ENCODE peak calls at places on chromosomes 3 and 15, in four cellular contexts. T is adrenal gland, Z is fibroblast of lung, B is foreskin keratinocyte. X is an unnamed sample.
A peak's percentile ranks its signal among the peaks of the same experiment; 100 is the strongest.

GRCh38 chr3:156293566-156293965 is 173.2 kb downstream of the KCNAB1 start:
- DNase-seq in T (no peak), Z (no peak), B (no peak), X (no peak)

GRCh38 chr3:179921500-179921899 is 115.2 kb downstream of the PEX5L start:
- DNase-seq in T (no peak), Z (no peak), B (no peak), X (no peak)

GRCh38 chr3:11047500-11047899 is 55.0 kb downstream of the SLC6A1 start:
- DNase-seq in T (no peak), Z (no peak), B (no peak), X (no peak)

GRCh38 chr3:158127250-158128219 is 17.6 kb downstream of the RSRC1 start:
- DNase-seq in T (no peak), Z (peak; percentile 19), B (peak; percentile 64), X (no peak)

GRCh38 chr3:123584284-123584987 is 417 bp downstream of the HACD2 start:
- DNase-seq in T (peak; percentile 63), Z (no peak), B (no peak), X (no peak)

GRCh38 chr3:126982125-126982521 is 792 bp upstream of the PLXNA1 start:
- DNase-seq in T (peak; percentile 24), Z (no peak), B (peak; percentile 54), X (no peak)

GRCh38 chr15:70036585-70037343 is 61.0 kb downstream of the TLE3 start:
- DNase-seq in T (no peak), Z (no peak), B (peak; percentile 14), X (no peak)

GRCh38 chr3:66095295-66096001 is 56.7 kb upstream of the MAGI1 start:
- DNase-seq in T (no peak), Z (no peak), B (no peak), X (no peak)

DNA sequence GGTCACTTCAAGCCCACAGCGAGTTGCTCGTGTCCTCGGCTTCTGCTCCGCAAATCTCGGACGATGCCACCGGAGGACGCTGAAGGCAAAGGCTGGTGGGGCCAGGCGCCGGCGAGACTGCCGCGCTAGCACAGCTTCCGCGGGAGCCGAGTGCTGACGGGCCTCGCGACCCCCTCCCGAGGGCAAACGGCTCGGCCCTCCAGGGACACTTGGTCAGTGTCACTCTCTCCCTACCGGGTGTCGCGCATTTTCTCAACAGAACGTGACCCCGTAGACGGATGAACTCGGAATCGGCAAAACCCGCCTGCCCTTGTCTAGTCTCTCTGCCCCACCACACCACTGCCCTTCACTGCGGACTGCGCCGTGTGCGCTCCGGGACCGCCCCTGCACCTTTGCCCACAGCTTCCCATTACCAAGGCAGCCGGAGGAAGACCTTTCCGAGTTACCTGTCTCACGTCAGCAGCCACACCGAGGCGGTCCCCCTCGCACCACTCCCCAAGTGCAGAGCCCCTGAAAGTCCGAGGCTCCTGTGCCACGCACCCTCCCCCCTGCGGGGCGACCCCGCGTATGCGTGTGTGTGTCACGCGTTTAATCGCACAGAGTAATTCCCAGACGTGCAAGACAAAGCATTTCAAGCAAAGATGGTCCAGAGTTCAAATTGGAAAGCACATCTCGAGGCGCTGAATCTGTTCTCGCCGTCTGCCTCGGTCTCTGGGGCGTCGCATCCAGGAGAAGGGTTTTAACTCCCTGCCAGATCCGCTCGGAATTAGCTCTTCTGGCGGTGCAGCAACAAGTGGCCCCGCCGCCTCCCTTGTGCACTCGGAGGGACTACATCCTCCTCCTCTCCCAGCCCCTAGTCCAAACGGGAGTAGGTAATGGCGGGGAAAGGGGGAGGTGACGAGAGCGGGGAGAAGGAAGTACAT is 245.0 kb upstream of the TOPAZ1 start:
- DNase-seq in T (no peak), Z (peak; percentile 59), B (no peak), X (no peak)
- H3K27me3 ChIP-seq in T (peaks cover 68% of the 10 kb centered on the region), Z (peaks cover 31% of the 10 kb centered on the region), B (peaks cover 70% of the 10 kb centered on the region), X (peaks cover 1% of the 10 kb centered on the region)

GRCh38 chr3:13076255-13076654 is 3.0 kb upstream of the IQSEC1 start:
- DNase-seq in T (no peak), Z (no peak), B (no peak), X (no peak)
- H3K27me3 ChIP-seq in T (peaks cover 30% of the 10 kb centered on the region), Z (peaks cover 22% of the 10 kb centered on the region), B (peaks cover 82% of the 10 kb centered on the region), X (peaks cover 38% of the 10 kb centered on the region)

DNA sequence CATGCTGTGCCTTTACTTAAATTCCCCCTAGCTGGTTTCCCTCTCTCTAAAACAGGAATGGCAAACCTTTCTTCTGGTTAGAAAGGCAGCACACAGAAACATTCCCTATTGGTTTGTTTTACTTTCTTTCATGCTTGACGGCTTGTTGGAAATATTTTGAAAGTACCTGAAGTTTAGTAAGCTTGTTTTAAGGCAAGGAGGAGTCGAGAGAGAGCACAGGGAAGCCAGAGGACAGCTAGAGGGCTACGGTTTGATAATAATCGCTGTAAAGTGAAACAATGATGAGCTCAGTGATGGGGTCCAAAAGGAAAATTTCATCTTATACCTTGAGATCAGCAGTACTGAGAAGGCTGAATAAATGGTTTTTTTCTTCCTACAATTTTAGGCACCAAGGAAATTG is 64.1 kb downstream of the ATP13A4 start:
- DNase-seq in T (no peak), Z (no peak), B (no peak), X (no peak)
- H3K27me3 ChIP-seq in T (no peaks in the 10 kb centered on the region), Z (no peaks in the 10 kb centered on the region), B (no peaks in the 10 kb centered on the region), X (no peaks in the 10 kb centered on the region)

GRCh38 chr15:32124726-32125125 is 94.4 kb downstream of the CHRNA7 start:
- DNase-seq in T (no peak), Z (no peak), B (no peak), X (no peak)
- H3K27me3 ChIP-seq in T (no peaks in the 10 kb centered on the region), Z (no peaks in the 10 kb centered on the region), B (no peaks in the 10 kb centered on the region), X (no peaks in the 10 kb centered on the region)

X was measured in BJ.